ENCODE peak calls at places on chromosomes 4 and X, in five cellular contexts. W is HepG2, D is A549, V is K562, R is H1. T is an unnamed sample.

GRCh38 chr4:66946761-66947160 is 598.5 kb downstream of the CENPC start:
- DNase-seq in W (no peak), D (no peak), V (no peak), R (no peak), T (no peak)

GRCh38 chr4:33722800-33723511 is 2521.4 kb downstream of the ARAP2 start:
- DNase-seq in W (no peak), D (no peak), V (no peak), R (no peak), T (no peak)

GRCh38 chr4:12507868-12508481 is 976.2 kb downstream of the RAB28 start:
- DNase-seq in W (no peak), D (no peak), V (no peak), R (no peak), T (no peak)

GRCh38 chr4:184994010-184994622 is 24.2 kb upstream of the HELT start:
- DNase-seq in W (no peak), D (no peak), V (no peak), R (no peak), T (no peak)

GRCh38 chr4:151184523-151185458 is 85.4 kb downstream of the RPS3A start:
- DNase-seq in W (peak), D (peak), V (no peak), R (no peak), T (peak)

GRCh38 chrX:119497185-119497584 is 28.9 kb downstream of the SLC25A5 start:
- DNase-seq in W (no peak), D (no peak), V (no peak), R (no peak), T (no peak)

GRCh38 chr4:74161676-74162450 is 3.9 kb downstream of the MTHFD2L start:
- DNase-seq in W (no peak), D (no peak), V (no peak), R (no peak), T (no peak)

GRCh38 chr4:169345207-169345788 is 74.5 kb upstream of the SH3RF1 start:
- DNase-seq in W (no peak), D (peak), V (no peak), R (no peak), T (peak)

GRCh38 chrX:1507511-1508463 is 29.2 kb downstream of the P2RY8 start:
- DNase-seq in W (no peak), D (no peak), V (no peak), R (no peak), T (no peak)

GRCh38 chrX:110125435-110125834 is 122.5 kb downstream of the TMEM164 start:
- DNase-seq in W (peak), D (no peak), V (no peak), R (no peak), T (peak)

GRCh38 chrX:21985332-21985777 is 44.8 kb downstream of the SMS start:
- DNase-seq in W (peak), D (peak), V (peak), R (peak), T (peak)

DNA sequence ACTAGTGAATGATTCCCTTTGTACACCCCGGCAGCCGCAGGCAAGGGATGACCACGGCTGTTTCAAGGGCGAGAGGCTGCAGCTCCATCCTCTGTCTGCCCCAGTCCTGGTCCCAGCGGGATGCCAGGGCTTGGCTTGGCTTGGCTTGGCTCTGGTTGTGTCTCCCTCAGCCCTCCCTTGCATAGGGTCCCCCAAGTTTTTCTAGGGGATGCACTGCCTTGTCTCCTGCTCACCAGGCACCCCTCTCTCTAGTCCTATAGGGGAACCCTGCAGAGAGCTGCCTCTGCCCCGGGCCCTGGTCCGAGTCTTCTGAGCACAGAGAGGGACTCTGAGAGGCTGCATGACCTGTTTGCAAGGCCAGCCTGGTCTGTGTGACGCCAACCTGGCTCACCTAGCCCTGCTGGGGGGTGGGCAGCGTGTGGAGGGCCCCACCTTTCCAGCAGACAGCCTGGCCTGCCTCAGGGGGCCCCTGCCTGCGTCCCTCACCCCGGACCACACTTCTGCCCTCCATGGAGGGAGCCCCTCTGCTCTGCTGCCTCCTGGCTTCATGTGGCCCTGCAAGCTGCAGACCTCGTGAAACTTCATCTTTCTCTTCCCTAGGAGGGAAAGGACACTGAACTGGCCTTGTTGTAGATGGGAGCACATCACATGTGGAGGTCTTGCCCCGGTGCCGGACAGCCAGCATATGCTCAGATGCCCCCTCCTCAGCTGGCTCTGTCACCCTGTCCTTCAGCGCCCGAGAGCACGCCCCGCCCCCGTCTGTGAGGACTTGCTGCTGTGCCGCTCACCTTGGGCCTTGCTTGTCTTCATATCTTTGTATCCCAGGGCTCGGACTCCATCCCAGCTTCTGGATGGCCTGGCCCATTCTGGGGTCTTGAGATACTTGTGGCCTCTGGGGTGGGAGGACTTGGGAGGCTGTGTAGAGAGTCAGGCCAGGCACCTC is 16.4 kb downstream of the SORCS2 start:
- DNase-seq in W (no peak), D (no peak), V (no peak), R (no peak), T (no peak)
- H3K27ac ChIP-seq in W (no peak), D (peak), V (no peak), R (no peak), T (no peak)

GRCh38 chr4:106034751-106035150 is 139.5 kb downstream of the NPNT start:
- DNase-seq in W (no peak), D (no peak), V (no peak), R (no peak), T (no peak)
- TF ChIP-seq JUN in W (no peak), D (no peak), V (no peak), R (no peak), T (no peak)

DNA sequence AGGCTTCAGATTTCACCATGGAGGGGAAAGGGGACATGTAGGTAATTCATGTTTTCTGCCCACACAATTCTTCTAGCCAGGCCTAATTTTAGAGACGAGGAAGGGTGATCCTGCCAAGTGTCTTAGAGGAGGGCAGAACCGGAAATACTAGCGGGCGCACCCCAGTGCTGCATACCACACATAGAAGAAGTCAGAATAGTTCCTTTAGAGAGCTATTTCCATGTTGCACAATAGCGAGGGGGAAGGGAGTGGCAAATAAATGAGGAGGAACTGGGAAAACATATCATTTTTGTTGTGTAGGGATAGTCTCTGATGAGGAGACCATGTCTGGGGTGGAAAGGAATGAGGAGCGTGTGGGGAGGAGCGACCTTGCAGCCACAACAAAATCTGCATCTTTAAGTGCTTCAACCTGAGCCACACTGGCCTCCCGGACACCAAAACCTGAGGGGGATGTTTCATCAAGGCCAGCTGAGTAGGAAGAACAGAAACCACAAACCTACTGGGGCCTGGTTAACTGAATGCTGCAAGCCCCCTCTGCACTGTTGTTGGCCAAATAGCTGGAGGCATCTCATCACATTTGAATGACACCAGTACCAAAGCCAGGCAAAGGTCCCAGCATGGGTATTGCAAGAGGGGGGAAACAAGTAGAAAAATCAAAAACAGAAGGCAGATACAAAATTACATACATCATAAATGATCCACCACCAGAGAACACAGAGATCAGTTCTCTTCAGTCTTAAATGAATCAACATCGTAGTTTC is 26.7 kb upstream of the C1QTNF7 start:
- DNase-seq in W (no peak), D (no peak), V (no peak), R (no peak), T (no peak)
- TF ChIP-seq MAX in W (no peak), D (no peak), V (no peak), R (no peak), T (no peak)

DNA sequence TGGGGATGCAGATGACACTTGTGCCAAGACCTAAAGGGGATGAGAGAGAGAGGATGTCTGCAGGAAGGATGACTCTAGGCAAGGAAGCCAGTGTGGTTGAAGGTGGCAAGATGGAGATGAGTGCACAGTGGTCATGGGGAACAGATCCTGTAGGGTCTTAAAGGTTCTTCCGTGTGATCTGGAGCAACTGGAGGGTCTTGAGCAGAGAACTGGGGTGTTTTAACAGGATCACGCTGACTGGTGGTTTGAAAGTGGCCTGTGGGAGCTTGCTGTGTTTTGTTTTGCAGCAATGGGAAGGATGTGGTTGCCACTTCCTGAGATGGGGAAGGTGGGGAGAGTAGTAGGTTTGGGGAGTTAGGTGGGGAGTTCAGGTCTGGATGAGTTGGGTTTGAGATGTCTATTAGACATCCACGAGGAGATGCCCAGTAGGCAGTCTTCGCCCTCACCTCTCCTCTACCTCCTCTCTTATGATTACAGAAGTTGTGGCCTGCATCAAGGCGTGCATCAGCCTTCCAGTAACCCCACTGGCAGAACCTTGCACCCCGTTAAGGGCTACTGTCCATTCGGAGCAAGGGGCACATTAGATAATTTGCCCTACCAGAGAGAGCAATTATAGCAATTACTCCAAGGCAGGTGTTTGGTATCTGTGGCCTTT is 1.4 kb upstream of the STBD1 start:
- DNase-seq in W (no peak), D (no peak), V (no peak), R (no peak), T (no peak)
- H3K27ac ChIP-seq in W (no peak), D (peak), V (no peak), R (no peak), T (no peak)

GRCh38 chrX:3295731-3296130 is 50.7 kb downstream of the MXRA5 start:
- DNase-seq in W (no peak), D (peak), V (peak), R (no peak), T (peak)
- TF ChIP-seq JUN in W (no peak), D (no peak), V (no peak), R (no peak), T (no peak)

GRCh38 chrX:149993989-149994388 is 55.7 kb upstream of the EOLA2 start:
- DNase-seq in W (no peak), D (no peak), V (no peak), R (no peak), T (no peak)
- TF ChIP-seq MAX in W (no peak), D (no peak), V (no peak), R (no peak), T (no peak)

GRCh38 chr4:26047795-26048194 is 133.8 kb downstream of the SMIM20 start:
- DNase-seq in W (no peak), D (no peak), V (no peak), R (no peak), T (no peak)
- H3K27ac ChIP-seq in W (no peak), D (no peak), V (no peak), R (no peak), T (no peak)

GRCh38 chr4:84857296-84857695 is 109.2 kb downstream of the WDFY3 start:
- DNase-seq in W (no peak), D (no peak), V (no peak), R (no peak), T (peak)
- TF ChIP-seq JUN in W (no peak), D (no peak), V (no peak), R (no peak), T (no peak)

DNA sequence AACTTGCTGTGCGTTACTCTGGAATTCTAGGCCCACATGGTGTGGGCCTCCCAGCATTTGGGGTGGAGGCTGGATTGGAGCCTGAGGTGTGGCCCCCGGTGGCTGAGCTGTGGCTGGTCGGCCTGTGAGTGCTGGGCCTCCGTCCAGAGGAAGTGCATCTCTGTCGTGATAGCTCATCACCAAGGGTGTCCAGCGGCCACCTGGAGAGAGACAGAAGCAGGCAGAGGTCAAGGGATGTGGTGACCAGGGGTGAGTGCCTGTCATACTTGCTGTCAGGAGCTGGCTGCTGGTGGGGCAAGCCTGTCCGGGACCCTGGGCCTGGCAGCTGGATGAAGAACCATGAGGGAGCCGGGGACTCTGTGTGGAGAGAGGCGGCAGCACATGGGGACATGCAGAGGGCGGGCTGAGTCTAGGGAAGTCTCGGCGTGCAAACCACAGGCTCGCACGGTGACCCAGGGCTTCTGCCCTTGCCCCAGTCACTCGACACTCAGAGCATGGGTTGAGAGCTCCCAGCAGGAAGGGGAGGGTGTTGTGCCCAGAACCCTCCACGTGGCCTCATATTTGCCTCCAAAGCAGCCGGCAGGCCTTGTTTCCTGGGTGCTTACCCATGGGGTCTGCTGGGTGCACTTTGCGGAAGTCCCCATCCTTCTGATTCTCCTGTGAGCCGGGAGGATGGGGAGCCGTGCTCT is 6.2 kb downstream of the SORCS2 start:
- DNase-seq in W (no peak), D (no peak), V (no peak), R (no peak), T (no peak)
- TF ChIP-seq MAX in W (no peak), D (no peak), V (no peak), R (no peak), T (no peak)

DNA sequence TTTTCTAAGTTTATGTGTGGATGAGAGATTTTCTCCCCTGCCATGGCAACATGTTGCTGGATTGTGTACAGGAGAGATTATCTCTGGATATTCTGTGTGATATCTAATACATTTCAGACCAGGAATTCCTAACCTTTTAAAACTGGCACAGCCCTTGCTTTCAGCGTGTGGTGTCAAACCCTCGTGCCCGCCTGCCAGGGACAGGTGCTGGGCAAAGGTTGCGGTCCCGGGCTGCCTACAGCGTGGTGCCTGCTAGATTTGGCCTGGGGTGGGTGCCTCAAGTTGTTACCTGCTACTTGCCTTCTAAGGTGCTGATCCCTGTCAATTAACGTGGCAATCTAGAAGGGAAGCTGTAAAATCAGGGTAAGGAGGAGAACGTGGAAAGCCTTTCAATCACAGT is 100.6 kb downstream of the TMEM131L start:
- DNase-seq in W (no peak), D (no peak), V (no peak), R (no peak), T (no peak)
- H3K27ac ChIP-seq in W (no peak), D (no peak), V (no peak), R (no peak), T (no peak)